ENCODE peak calls at places on chromosomes 7 and 10, in six cellular contexts. T is activated CD4-positive, alpha-beta T cell treated with anti-CD3 and anti-CD28 coated beads for 24 hours; O is pons; W is stimulated activated CD8-positive, alpha-beta memory T cell treated with anti-CD3 and anti-CD28 coated beads, Interleukin-2, amount 100 ng/mL, for 48 hours; I is AG04449; N is GM18507. Z is an unnamed sample.

GRCh38 chr10:100744136-100744979 is 1.0 kb upstream of the PAX2 start:
- DNase-seq in T (no peak), O (no peak), W (no peak), I (no peak), N (no peak), Z (peak)

GRCh38 chr7:115356139-115356746 is 434.3 kb downstream of the MDFIC start:
- DNase-seq in T (no peak), O (peak), W (no peak), I (no peak), N (peak), Z (no peak)

GRCh38 chr7:2959828-2960599 is 83.7 kb downstream of the CARD11 start:
- DNase-seq in T (no peak), O (no peak), W (no peak), I (no peak), N (no peak), Z (no peak)

GRCh38 chr10:75764974-75765551 is 333.6 kb downstream of the LRMDA start:
- DNase-seq in T (no peak), O (no peak), W (no peak), I (no peak), N (no peak), Z (no peak)

GRCh38 chr10:117594722-117595121 is 52.2 kb downstream of the EMX2 start:
- DNase-seq in T (no peak), O (no peak), W (no peak), I (no peak), N (no peak), Z (no peak)

GRCh38 chr10:123357363-123358075 is 203.3 kb downstream of the BUB3 start:
- DNase-seq in T (no peak), O (no peak), W (no peak), I (no peak), N (no peak), Z (no peak)

GRCh38 chr10:123564631-123565030 is 101.5 kb upstream of the GPR26 start:
- DNase-seq in T (no peak), O (no peak), W (no peak), I (no peak), N (no peak), Z (no peak)

GRCh38 chr10:103833731-103834365 is 21.5 kb downstream of the SH3PXD2A start:
- DNase-seq in T (no peak), O (peak), W (no peak), I (no peak), N (no peak), Z (no peak)

GRCh38 chr7:2623698-2624014 is 8.1 kb upstream of the TTYH3 start:
- DNase-seq in T (no peak), O (no peak), W (no peak), I (no peak), N (no peak), Z (no peak)

GRCh38 chr7:13633857-13634256 is 355.6 kb downstream of the ETV1 start:
- DNase-seq in T (no peak), O (no peak), W (no peak), I (no peak), N (no peak), Z (no peak)

GRCh38 chr10:13862541-13863233 is 275.9 kb downstream of the PRPF18 start:
- DNase-seq in T (no peak), O (peak), W (no peak), I (no peak), N (no peak), Z (no peak)

GRCh38 chr10:75417522-75417927 is 13.9 kb upstream of the LRMDA start:
- DNase-seq in T (no peak), O (no peak), W (no peak), I (no peak), N (no peak), Z (no peak)

GRCh38 chr10:43396061-43396927 is 12.7 kb downstream of the HNRNPF start:
- DNase-seq in T (peak), O (peak), W (peak), I (no peak), N (peak), Z (peak)

GRCh38 chr7:117259626-117260025 is 63.2 kb downstream of the WNT2 start:
- DNase-seq in T (no peak), O (no peak), W (no peak), I (peak), N (no peak), Z (no peak)

GRCh38 chr7:151269511-151269910 is 21.0 kb upstream of the SMARCD3 start:
- DNase-seq in T (no peak), O (no peak), W (no peak), I (no peak), N (no peak), Z (no peak)

GRCh38 chr10:77836299-77836820 is 90.2 kb downstream of the DLG5 start:
- DNase-seq in T (peak), O (peak), W (peak), I (no peak), N (no peak), Z (no peak)

GRCh38 chr7:151745090-151745638 is 131.8 kb downstream of the PRKAG2 start:
- DNase-seq in T (no peak), O (no peak), W (peak), I (no peak), N (no peak), Z (peak)

GRCh38 chr10:79246209-79246581 is 101.1 kb upstream of the PPIF start:
- DNase-seq in T (no peak), O (peak), W (no peak), I (no peak), N (no peak), Z (no peak)

GRCh38 chr10:27998178-27998953 is 513 bp downstream of the ODAD2 start:
- DNase-seq in T (no peak), O (no peak), W (peak), I (no peak), N (no peak), Z (peak)

GRCh38 chr10:28677889-28678686 is 767 bp downstream of the BAMBI start:
- DNase-seq in T (no peak), O (peak), W (no peak), I (no peak), N (no peak), Z (no peak)

GRCh38 chr7:101747758-101748345 is 69.6 kb upstream of the CUX1 start:
- DNase-seq in T (no peak), O (no peak), W (no peak), I (no peak), N (no peak), Z (no peak)

GRCh38 chr10:93652857-93653256 is 40.5 kb downstream of the PDE6C start:
- DNase-seq in T (no peak), O (no peak), W (no peak), I (peak), N (no peak), Z (no peak)

GRCh38 chr10:125117941-125118630 is 42.3 kb downstream of the CTBP2 start:
- DNase-seq in T (no peak), O (peak), W (no peak), I (no peak), N (no peak), Z (no peak)

GRCh38 chr7:146773506-146773905 is 656.9 kb downstream of the CNTNAP2 start:
- DNase-seq in T (no peak), O (no peak), W (no peak), I (no peak), N (no peak), Z (no peak)

GRCh38 chr7:113824117-113824823 is 94.5 kb downstream of the PPP1R3A start:
- DNase-seq in T (no peak), O (peak), W (no peak), I (no peak), N (no peak), Z (no peak)

GRCh38 chr10:26798298-26798697 is 62.5 kb downstream of the ABI1 start:
- DNase-seq in T (no peak), O (no peak), W (no peak), I (no peak), N (no peak), Z (no peak)

GRCh38 chr7:44385384-44386138 is 60.2 kb upstream of the CAMK2B start:
- DNase-seq in T (no peak), O (peak), W (no peak), I (no peak), N (no peak), Z (peak)

GRCh38 chr7:88278881-88279280 is 27.8 kb downstream of the STEAP4 start:
- DNase-seq in T (no peak), O (peak), W (no peak), I (no peak), N (no peak), Z (no peak)

GRCh38 chr10:31704195-31704594 is 224.4 kb downstream of the ARHGAP12 start:
- DNase-seq in T (no peak), O (no peak), W (no peak), I (no peak), N (no peak), Z (no peak)

GRCh38 chr10:16439294-16439693 is 2.5 kb downstream of the PTER start:
- DNase-seq in T (no peak), O (no peak), W (no peak), I (no peak), N (no peak), Z (no peak)

GRCh38 chr7:122544463-122544862 is 154.5 kb downstream of the RNF133 start:
- DNase-seq in T (no peak), O (peak), W (no peak), I (no peak), N (no peak), Z (no peak)

GRCh38 chr7:92834661-92835139 is 1.7 kb downstream of the CDK6 start:
- DNase-seq in T (no peak), O (no peak), W (no peak), I (no peak), N (no peak), Z (peak)

GRCh38 chr10:132036153-132036886 is 29.4 kb upstream of the JAKMIP3 start:
- DNase-seq in T (no peak), O (peak), W (no peak), I (no peak), N (no peak), Z (peak)

GRCh38 chr7:2886900-2887299 is 42.8 kb upstream of the GNA12 start:
- DNase-seq in T (peak), O (peak), W (no peak), I (no peak), N (peak), Z (peak)